ENCODE peak calls at places on chromosomes 3 and 15, in five cellular contexts. One of them, this sample, is unnamed.

GRCh38 chr15:78306176-78306774 is 6.9 kb upstream of the SKIC8 start:
- DNase-seq in transverse colon: no peak
- DNase-seq in MG63: peak; percentile 39
- DNase-seq in ovary: no peak
- DNase-seq in stomach: no peak
- DNase-seq in this sample: no peak

GRCh38 chr3:63975705-63976104 is 47.6 kb downstream of the PSMD6 start:
- DNase-seq in transverse colon: no peak
- DNase-seq in MG63: peak; percentile 33
- DNase-seq in ovary: no peak
- DNase-seq in stomach: no peak
- DNase-seq in this sample: no peak

GRCh38 chr3:152960684-152961083 is 125.8 kb downstream of the P2RY1 start:
- DNase-seq in transverse colon: no peak
- DNase-seq in MG63: no peak
- DNase-seq in ovary: no peak
- DNase-seq in stomach: no peak
- DNase-seq in this sample: no peak

GRCh38 chr3:193997228-193998192 is 138.4 kb upstream of the HES1 start:
- DNase-seq in transverse colon: no peak
- DNase-seq in MG63: no peak
- DNase-seq in ovary: no peak
- DNase-seq in stomach: no peak
- DNase-seq in this sample: no peak

GRCh38 chr3:166322394-166322793 is 485.2 kb upstream of the BCHE start:
- DNase-seq in transverse colon: no peak
- DNase-seq in MG63: no peak
- DNase-seq in ovary: no peak
- DNase-seq in stomach: no peak
- DNase-seq in this sample: no peak

GRCh38 chr3:100080573-100080972 is 33.7 kb downstream of the FILIP1L start:
- DNase-seq in transverse colon: no peak
- DNase-seq in MG63: no peak
- DNase-seq in ovary: no peak
- DNase-seq in stomach: no peak
- DNase-seq in this sample: no peak

GRCh38 chr3:149267565-149267964 is 45.9 kb upstream of the CP start:
- DNase-seq in transverse colon: no peak
- DNase-seq in MG63: no peak
- DNase-seq in ovary: no peak
- DNase-seq in stomach: no peak
- DNase-seq in this sample: no peak

GRCh38 chr15:89399390-89400120 is 64.9 kb upstream of the POLG start:
- DNase-seq in transverse colon: peak; percentile 21
- DNase-seq in MG63: peak; percentile 70
- DNase-seq in ovary: no peak
- DNase-seq in stomach: no peak
- DNase-seq in this sample: no peak

GRCh38 chr3:142027713-142028112 is 121.6 kb downstream of the TFDP2 start:
- DNase-seq in transverse colon: peak; percentile 41
- DNase-seq in MG63: peak; percentile 28
- DNase-seq in ovary: no peak
- DNase-seq in stomach: no peak
- DNase-seq in this sample: no peak

GRCh38 chr3:143654906-143655305 is 193.4 kb downstream of the SLC9A9 start:
- DNase-seq in transverse colon: no peak
- DNase-seq in MG63: no peak
- DNase-seq in ovary: no peak
- DNase-seq in stomach: no peak
- DNase-seq in this sample: no peak

GRCh38 chr15:81235781-81236507 is 39.3 kb downstream of the IL16 start:
- DNase-seq in transverse colon: no peak
- DNase-seq in MG63: peak; percentile 76
- DNase-seq in ovary: peak; percentile 35
- DNase-seq in stomach: no peak
- DNase-seq in this sample: no peak

GRCh38 chr15:89051875-89052274 is 36.4 kb upstream of the ABHD2 start:
- DNase-seq in transverse colon: no peak
- DNase-seq in MG63: no peak
- DNase-seq in ovary: no peak
- DNase-seq in stomach: no peak
- DNase-seq in this sample: no peak

GRCh38 chr3:19149388-19149787 is 1.1 kb downstream of the KCNH8 start:
- DNase-seq in transverse colon: no peak
- DNase-seq in MG63: peak; percentile 3
- DNase-seq in ovary: no peak
- DNase-seq in stomach: no peak
- DNase-seq in this sample: no peak

GRCh38 chr3:175948041-175948440 is 1088.9 kb downstream of the NAALADL2 start:
- DNase-seq in transverse colon: no peak
- DNase-seq in MG63: no peak
- DNase-seq in ovary: no peak
- DNase-seq in stomach: no peak
- DNase-seq in this sample: no peak

GRCh38 chr15:81133782-81134461 is at the start of gene CFAP161:
- DNase-seq in transverse colon: peak; percentile 44
- DNase-seq in MG63: no peak
- DNase-seq in ovary: peak; percentile 86
- DNase-seq in stomach: peak; percentile 75
- DNase-seq in this sample: peak; percentile 60

GRCh38 chr15:35630570-35630969 is 84.6 kb upstream of the DPH6 start:
- DNase-seq in transverse colon: no peak
- DNase-seq in MG63: no peak
- DNase-seq in ovary: no peak
- DNase-seq in stomach: no peak
- DNase-seq in this sample: no peak

GRCh38 chr15:31077181-31077580 is 24.3 kb downstream of the TRPM1 start:
- DNase-seq in transverse colon: peak; percentile 23
- DNase-seq in MG63: no peak
- DNase-seq in ovary: no peak
- DNase-seq in stomach: no peak
- DNase-seq in this sample: no peak

GRCh38 chr3:70298385-70298784 is 14.1 kb downstream of the MDFIC2 start:
- DNase-seq in transverse colon: no peak
- DNase-seq in MG63: no peak
- DNase-seq in ovary: no peak
- DNase-seq in stomach: no peak
- DNase-seq in this sample: no peak

GRCh38 chr3:183548262-183548769 is 7.2 kb downstream of the KLHL6 start:
- DNase-seq in transverse colon: no peak
- DNase-seq in MG63: peak; percentile 55
- DNase-seq in ovary: no peak
- DNase-seq in stomach: no peak
- DNase-seq in this sample: no peak

GRCh38 chr3:30156586-30157498 is 449.6 kb upstream of the TGFBR2 start:
- DNase-seq in transverse colon: no peak
- DNase-seq in MG63: no peak
- DNase-seq in ovary: no peak
- DNase-seq in stomach: no peak
- DNase-seq in this sample: no peak

GRCh38 chr15:57610130-57610529 is 18.4 kb downstream of the MYZAP start:
- DNase-seq in transverse colon: peak; percentile 87
- DNase-seq in MG63: peak; percentile 86
- DNase-seq in ovary: peak; percentile 68
- DNase-seq in stomach: peak; percentile 81
- DNase-seq in this sample: no peak

GRCh38 chr15:98949624-98950023 is 58.0 kb downstream of the PGPEP1L start:
- DNase-seq in transverse colon: no peak
- DNase-seq in MG63: no peak
- DNase-seq in ovary: no peak
- DNase-seq in stomach: no peak
- DNase-seq in this sample: no peak

DNA sequence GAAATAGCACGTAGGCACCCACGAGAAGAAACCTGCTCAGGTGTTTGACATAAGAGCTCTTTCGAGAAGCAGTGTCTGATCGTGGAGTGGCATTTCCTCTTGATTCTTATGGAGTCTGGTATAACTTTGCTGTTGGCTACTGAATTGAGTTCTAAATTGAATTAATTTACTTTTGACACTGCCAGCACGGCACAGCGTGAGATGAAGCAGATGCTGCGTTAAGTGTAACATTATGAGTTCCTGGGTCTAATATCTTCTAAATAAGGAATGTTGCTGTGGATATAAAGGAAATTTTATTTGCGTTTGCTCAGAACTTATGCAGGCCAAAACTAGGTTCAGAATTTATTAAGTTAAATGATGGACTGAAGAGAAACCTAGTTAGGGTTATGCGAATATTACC is 919.9 kb downstream of the TUSC7 start:
- DNase-seq in transverse colon: no peak
- DNase-seq in MG63: no peak
- DNase-seq in ovary: no peak
- DNase-seq in stomach: no peak
- DNase-seq in this sample: no peak
- H3K9me3 ChIP-seq in transverse colon: no peaks in the 10 kb centered on the region
- H3K9me3 ChIP-seq in MG63: no peaks in the 10 kb centered on the region
- H3K9me3 ChIP-seq in ovary: no peaks in the 10 kb centered on the region
- H3K9me3 ChIP-seq in stomach: no peaks in the 10 kb centered on the region
- H3K9me3 ChIP-seq in this sample: no peaks in the 10 kb centered on the region

DNA sequence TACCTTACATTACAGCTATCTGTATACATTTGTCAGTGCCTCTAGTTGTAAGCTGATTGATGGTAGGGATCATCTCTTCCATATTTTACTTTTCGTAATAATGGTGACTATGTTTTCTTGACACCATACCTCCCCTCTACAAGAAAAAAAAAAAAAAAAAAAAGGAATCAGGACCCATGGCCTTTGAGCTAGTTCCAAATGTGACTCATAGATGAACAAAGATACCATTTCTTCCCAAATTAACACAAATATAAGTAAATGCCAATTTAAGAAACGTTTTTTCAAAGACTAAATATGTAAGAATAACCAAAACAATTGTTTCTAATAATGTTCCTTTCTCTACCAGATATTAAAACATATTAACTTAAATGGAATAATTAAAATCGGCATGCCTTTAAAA is 23.1 kb downstream of the UBE3A start:
- DNase-seq in transverse colon: no peak
- DNase-seq in MG63: no peak
- DNase-seq in ovary: no peak
- DNase-seq in stomach: no peak
- DNase-seq in this sample: no peak
- H3K9me3 ChIP-seq in transverse colon: no peaks in the 10 kb centered on the region
- H3K9me3 ChIP-seq in MG63: peaks cover 20% of the 10 kb centered on the region
- H3K9me3 ChIP-seq in ovary: no peaks in the 10 kb centered on the region
- H3K9me3 ChIP-seq in stomach: no peaks in the 10 kb centered on the region
- H3K9me3 ChIP-seq in this sample: no peaks in the 10 kb centered on the region

DNA sequence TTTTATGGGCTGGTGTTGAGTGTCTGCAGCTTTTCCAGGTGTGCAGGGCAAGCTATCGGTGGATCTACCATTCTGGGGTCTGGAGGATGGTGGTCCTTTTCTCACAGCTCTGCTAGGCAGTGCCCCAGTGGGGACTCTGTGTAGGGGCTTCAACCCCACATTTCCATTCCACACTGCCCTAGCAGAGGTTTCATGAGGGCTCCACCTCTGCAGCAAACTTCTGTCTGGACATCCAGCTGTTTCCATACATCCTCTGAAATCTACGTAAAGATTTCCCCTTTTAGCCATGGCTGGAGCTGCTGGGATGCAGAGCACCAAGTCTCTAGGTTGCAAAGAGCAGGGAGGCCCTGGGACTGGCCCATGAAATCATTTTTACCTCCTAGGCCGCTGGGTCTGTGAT is 11.6 kb downstream of the RFX7 start:
- DNase-seq in transverse colon: no peak
- DNase-seq in MG63: no peak
- DNase-seq in ovary: no peak
- DNase-seq in stomach: no peak
- DNase-seq in this sample: no peak
- H3K9me3 ChIP-seq in transverse colon: peaks cover 29% of the 10 kb centered on the region
- H3K9me3 ChIP-seq in MG63: peaks cover 57% of the 10 kb centered on the region
- H3K9me3 ChIP-seq in ovary: no peaks in the 10 kb centered on the region
- H3K9me3 ChIP-seq in stomach: peaks cover 48% of the 10 kb centered on the region
- H3K9me3 ChIP-seq in this sample: peaks cover 6% of the 10 kb centered on the region

DNA sequence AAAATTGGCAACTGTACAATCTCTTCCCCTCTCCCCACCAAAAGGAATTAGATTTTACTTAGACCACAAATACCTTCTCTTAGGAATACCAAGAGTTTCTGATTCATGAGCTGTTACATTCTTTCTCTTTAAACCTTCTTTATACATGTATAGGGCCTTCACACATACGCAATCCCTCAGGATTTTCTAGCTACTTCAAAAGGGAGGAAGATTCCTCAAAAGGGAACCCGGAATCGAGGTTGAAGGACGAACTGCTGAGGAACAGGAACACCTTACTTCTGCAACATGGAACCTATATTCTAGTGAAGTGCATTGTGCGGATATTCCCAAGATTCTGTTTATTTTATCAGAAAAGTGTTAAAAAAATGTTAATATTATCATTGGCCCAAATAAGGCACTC is 52.3 kb downstream of the GABRB3 start:
- DNase-seq in transverse colon: no peak
- DNase-seq in MG63: no peak
- DNase-seq in ovary: no peak
- DNase-seq in stomach: no peak
- DNase-seq in this sample: no peak
- H3K9me3 ChIP-seq in transverse colon: peaks cover 5% of the 10 kb centered on the region
- H3K9me3 ChIP-seq in MG63: no peaks in the 10 kb centered on the region
- H3K9me3 ChIP-seq in ovary: no peaks in the 10 kb centered on the region
- H3K9me3 ChIP-seq in stomach: no peaks in the 10 kb centered on the region
- H3K9me3 ChIP-seq in this sample: no peaks in the 10 kb centered on the region